ENCODE peak calls at places on chromosome 22, in five cellular contexts. One of them, this sample, is unnamed.

GRCh38 chr22:33895444-33895843 is 24.8 kb downstream of the LARGE1 start:
- DNase-seq in mucosa of descending colon: no peak
- DNase-seq in SHP77: no peak
- DNase-seq in glutamatergic neuron: no peak
- DNase-seq in CD4-positive, alpha-beta T cell: no peak
- DNase-seq in this sample: no peak

GRCh38 chr22:45784357-45785277 is 113.0 kb downstream of the ATXN10 start:
- DNase-seq in mucosa of descending colon: no peak
- DNase-seq in SHP77: no peak
- DNase-seq in glutamatergic neuron: no peak
- DNase-seq in CD4-positive, alpha-beta T cell: no peak
- DNase-seq in this sample: no peak

GRCh38 chr22:41917906-41918791 is 3.3 kb upstream of the SHISA8 start:
- DNase-seq in mucosa of descending colon: no peak
- DNase-seq in SHP77: peak; percentile 72
- DNase-seq in glutamatergic neuron: no peak
- DNase-seq in CD4-positive, alpha-beta T cell: no peak
- DNase-seq in this sample: peak; percentile 58

GRCh38 chr22:17228725-17229126 is 9.5 kb upstream of the ADA2 start:
- DNase-seq in mucosa of descending colon: no peak
- DNase-seq in SHP77: no peak
- DNase-seq in glutamatergic neuron: no peak
- DNase-seq in CD4-positive, alpha-beta T cell: no peak
- DNase-seq in this sample: no peak

GRCh38 chr22:41799486-41800347 is 762 bp upstream of the CCDC134 start:
- DNase-seq in mucosa of descending colon: peak; percentile 65
- DNase-seq in SHP77: peak; percentile 26
- DNase-seq in glutamatergic neuron: peak; percentile 23
- DNase-seq in CD4-positive, alpha-beta T cell: no peak
- DNase-seq in this sample: peak; percentile 36

GRCh38 chr22:37121887-37122591 is 12.5 kb upstream of the TMPRSS6 start:
- DNase-seq in mucosa of descending colon: peak; percentile 74
- DNase-seq in SHP77: peak; percentile 59
- DNase-seq in glutamatergic neuron: no peak
- DNase-seq in CD4-positive, alpha-beta T cell: peak; percentile 78
- DNase-seq in this sample: peak; percentile 32

GRCh38 chr22:36733271-36733670 is 29.7 kb upstream of the CACNG2 start:
- DNase-seq in mucosa of descending colon: no peak
- DNase-seq in SHP77: no peak
- DNase-seq in glutamatergic neuron: no peak
- DNase-seq in CD4-positive, alpha-beta T cell: no peak
- DNase-seq in this sample: peak; percentile 13

GRCh38 chr22:35458547-35459422 is 58.8 kb downstream of the MCM5 start:
- DNase-seq in mucosa of descending colon: no peak
- DNase-seq in SHP77: no peak
- DNase-seq in glutamatergic neuron: no peak
- DNase-seq in CD4-positive, alpha-beta T cell: no peak
- DNase-seq in this sample: no peak

GRCh38 chr22:42300286-42301071 is 30.0 kb upstream of the TCF20 start:
- DNase-seq in mucosa of descending colon: no peak
- DNase-seq in SHP77: no peak
- DNase-seq in glutamatergic neuron: no peak
- DNase-seq in CD4-positive, alpha-beta T cell: no peak
- DNase-seq in this sample: peak; percentile 27

GRCh38 chr22:45891996-45892621 is 84.9 kb downstream of the WNT7B start:
- DNase-seq in mucosa of descending colon: peak; percentile 32
- DNase-seq in SHP77: no peak
- DNase-seq in glutamatergic neuron: peak; percentile 23
- DNase-seq in CD4-positive, alpha-beta T cell: no peak
- DNase-seq in this sample: no peak

This sample was measured in stomach.